ENCODE peak calls at places on chromosomes 11 and 22, in six cellular contexts. One of them, this sample, is unnamed.

GRCh38 chr11:75557649-75558494 is 4.2 kb upstream of the SERPINH1 start:
- DNase-seq in RWPE2: no peak
- DNase-seq in AG09319: peak
- DNase-seq in neural crest cell: no peak
- DNase-seq in fibroblast of lung: peak
- DNase-seq in lower leg skin: peak
- DNase-seq in this sample: no peak

GRCh38 chr11:105458071-105458470 is 151.8 kb upstream of the GRIA4 start:
- DNase-seq in RWPE2: no peak
- DNase-seq in AG09319: no peak
- DNase-seq in neural crest cell: no peak
- DNase-seq in fibroblast of lung: no peak
- DNase-seq in lower leg skin: no peak
- DNase-seq in this sample: no peak

GRCh38 chr11:132158091-132158490 is 787.7 kb downstream of the NTM start:
- DNase-seq in RWPE2: no peak
- DNase-seq in AG09319: no peak
- DNase-seq in neural crest cell: no peak
- DNase-seq in fibroblast of lung: peak
- DNase-seq in lower leg skin: no peak
- DNase-seq in this sample: no peak

GRCh38 chr22:44191036-44191454 is 10.3 kb downstream of the PARVG start:
- DNase-seq in RWPE2: no peak
- DNase-seq in AG09319: no peak
- DNase-seq in neural crest cell: no peak
- DNase-seq in fibroblast of lung: peak
- DNase-seq in lower leg skin: no peak
- DNase-seq in this sample: peak

GRCh38 chr11:36210529-36210928 is 78.7 kb downstream of the COMMD9 start:
- DNase-seq in RWPE2: no peak
- DNase-seq in AG09319: no peak
- DNase-seq in neural crest cell: no peak
- DNase-seq in fibroblast of lung: no peak
- DNase-seq in lower leg skin: no peak
- DNase-seq in this sample: no peak

GRCh38 chr11:119251114-119251513 is 45.0 kb downstream of the CBL start:
- DNase-seq in RWPE2: no peak
- DNase-seq in AG09319: no peak
- DNase-seq in neural crest cell: no peak
- DNase-seq in fibroblast of lung: no peak
- DNase-seq in lower leg skin: no peak
- DNase-seq in this sample: no peak

GRCh38 chr11:126592496-126593410 is 237.3 kb downstream of the ST3GAL4 start:
- DNase-seq in RWPE2: no peak
- DNase-seq in AG09319: no peak
- DNase-seq in neural crest cell: no peak
- DNase-seq in fibroblast of lung: no peak
- DNase-seq in lower leg skin: no peak
- DNase-seq in this sample: no peak

GRCh38 chr11:69355346-69355940 is 61.5 kb downstream of the MYEOV start:
- DNase-seq in RWPE2: no peak
- DNase-seq in AG09319: no peak
- DNase-seq in neural crest cell: no peak
- DNase-seq in fibroblast of lung: no peak
- DNase-seq in lower leg skin: peak
- DNase-seq in this sample: no peak

GRCh38 chr11:19906126-19906525 is 193.5 kb downstream of the NAV2 start:
- DNase-seq in RWPE2: no peak
- DNase-seq in AG09319: no peak
- DNase-seq in neural crest cell: no peak
- DNase-seq in fibroblast of lung: no peak
- DNase-seq in lower leg skin: no peak
- DNase-seq in this sample: no peak

GRCh38 chr22:46674367-46674781 is 54.2 kb downstream of the GRAMD4 start:
- DNase-seq in RWPE2: no peak
- DNase-seq in AG09319: no peak
- DNase-seq in neural crest cell: no peak
- DNase-seq in fibroblast of lung: no peak
- DNase-seq in lower leg skin: peak
- DNase-seq in this sample: peak

GRCh38 chr22:17121235-17122195 is at the start of gene TMEM121B:
- DNase-seq in RWPE2: no peak
- DNase-seq in AG09319: peak
- DNase-seq in neural crest cell: peak
- DNase-seq in fibroblast of lung: peak
- DNase-seq in lower leg skin: peak
- DNase-seq in this sample: peak

GRCh38 chr11:20278727-20279126 is 84.8 kb upstream of the HTATIP2 start:
- DNase-seq in RWPE2: no peak
- DNase-seq in AG09319: no peak
- DNase-seq in neural crest cell: no peak
- DNase-seq in fibroblast of lung: no peak
- DNase-seq in lower leg skin: no peak
- DNase-seq in this sample: no peak

GRCh38 chr22:49765951-49766350 is 61.7 kb downstream of the BRD1 start:
- DNase-seq in RWPE2: peak
- DNase-seq in AG09319: no peak
- DNase-seq in neural crest cell: no peak
- DNase-seq in fibroblast of lung: no peak
- DNase-seq in lower leg skin: no peak
- DNase-seq in this sample: peak

GRCh38 chr22:44703269-44703870 is 1.4 kb downstream of the PRR5 start:
- DNase-seq in RWPE2: no peak
- DNase-seq in AG09319: no peak
- DNase-seq in neural crest cell: no peak
- DNase-seq in fibroblast of lung: no peak
- DNase-seq in lower leg skin: no peak
- DNase-seq in this sample: no peak

GRCh38 chr22:44090571-44090905 is 66.4 kb downstream of the PARVB start:
- DNase-seq in RWPE2: peak
- DNase-seq in AG09319: no peak
- DNase-seq in neural crest cell: no peak
- DNase-seq in fibroblast of lung: no peak
- DNase-seq in lower leg skin: no peak
- DNase-seq in this sample: no peak

GRCh38 chr11:120130176-120130980 is 7.5 kb downstream of the TRIM29 start:
- DNase-seq in RWPE2: peak
- DNase-seq in AG09319: no peak
- DNase-seq in neural crest cell: no peak
- DNase-seq in fibroblast of lung: no peak
- DNase-seq in lower leg skin: no peak
- DNase-seq in this sample: peak

GRCh38 chr11:12838463-12839120 is 164.4 kb downstream of the TEAD1 start:
- DNase-seq in RWPE2: no peak
- DNase-seq in AG09319: no peak
- DNase-seq in neural crest cell: no peak
- DNase-seq in fibroblast of lung: peak
- DNase-seq in lower leg skin: peak
- DNase-seq in this sample: no peak

DNA sequence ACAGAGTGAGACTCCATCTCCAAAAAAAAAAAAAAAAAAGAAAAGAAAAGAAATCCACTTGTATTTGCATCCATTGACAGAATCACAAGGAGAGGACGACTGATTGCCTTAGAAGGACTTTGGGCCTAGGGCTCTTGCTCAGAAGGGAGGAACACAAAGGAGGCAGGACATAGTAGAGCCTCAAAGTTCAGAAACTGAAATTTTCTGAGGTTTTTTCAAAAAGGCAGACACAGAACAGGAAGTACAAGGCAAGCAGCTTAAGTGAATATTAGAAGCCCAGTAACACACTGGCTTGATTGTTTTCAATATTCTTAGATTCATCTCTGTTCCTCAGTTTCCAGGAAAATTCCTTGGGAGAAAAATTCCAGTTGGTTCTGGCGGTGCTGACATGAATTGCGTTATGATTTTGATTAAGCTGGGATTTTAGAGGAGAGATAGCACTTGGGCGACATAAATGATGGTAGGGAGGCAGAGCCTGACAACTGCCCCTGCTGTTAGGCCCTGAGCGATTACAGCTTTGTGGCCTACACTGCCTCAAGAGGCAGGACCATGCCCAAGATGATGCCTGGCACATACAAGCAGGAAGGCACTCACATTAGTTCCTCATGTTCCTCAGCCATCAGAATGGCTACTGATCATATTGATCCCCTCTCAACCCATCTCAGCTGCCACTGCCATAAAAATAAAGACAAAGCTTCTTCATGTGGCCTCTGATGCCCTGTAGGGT is 15.3 kb downstream of the CLPB start:
- DNase-seq in RWPE2: no peak
- DNase-seq in AG09319: no peak
- DNase-seq in neural crest cell: no peak
- DNase-seq in fibroblast of lung: no peak
- DNase-seq in lower leg skin: no peak
- DNase-seq in this sample: no peak
- TF ChIP-seq CTCF in RWPE2: no peak
- TF ChIP-seq CTCF in AG09319: no peak
- TF ChIP-seq CTCF in neural crest cell: no peak
- TF ChIP-seq CTCF in fibroblast of lung: no peak
- TF ChIP-seq CTCF in lower leg skin: no peak
- TF ChIP-seq CTCF in this sample: no peak

GRCh38 chr11:1139441-1140066 is 18.2 kb upstream of the MUC5AC start:
- DNase-seq in RWPE2: no peak
- DNase-seq in AG09319: no peak
- DNase-seq in neural crest cell: no peak
- DNase-seq in fibroblast of lung: peak
- DNase-seq in lower leg skin: no peak
- DNase-seq in this sample: no peak
- TF ChIP-seq CTCF in RWPE2: no peak
- TF ChIP-seq CTCF in AG09319: no peak
- TF ChIP-seq CTCF in neural crest cell: no peak
- TF ChIP-seq CTCF in fibroblast of lung: no peak
- TF ChIP-seq CTCF in lower leg skin: no peak
- TF ChIP-seq CTCF in this sample: no peak

DNA sequence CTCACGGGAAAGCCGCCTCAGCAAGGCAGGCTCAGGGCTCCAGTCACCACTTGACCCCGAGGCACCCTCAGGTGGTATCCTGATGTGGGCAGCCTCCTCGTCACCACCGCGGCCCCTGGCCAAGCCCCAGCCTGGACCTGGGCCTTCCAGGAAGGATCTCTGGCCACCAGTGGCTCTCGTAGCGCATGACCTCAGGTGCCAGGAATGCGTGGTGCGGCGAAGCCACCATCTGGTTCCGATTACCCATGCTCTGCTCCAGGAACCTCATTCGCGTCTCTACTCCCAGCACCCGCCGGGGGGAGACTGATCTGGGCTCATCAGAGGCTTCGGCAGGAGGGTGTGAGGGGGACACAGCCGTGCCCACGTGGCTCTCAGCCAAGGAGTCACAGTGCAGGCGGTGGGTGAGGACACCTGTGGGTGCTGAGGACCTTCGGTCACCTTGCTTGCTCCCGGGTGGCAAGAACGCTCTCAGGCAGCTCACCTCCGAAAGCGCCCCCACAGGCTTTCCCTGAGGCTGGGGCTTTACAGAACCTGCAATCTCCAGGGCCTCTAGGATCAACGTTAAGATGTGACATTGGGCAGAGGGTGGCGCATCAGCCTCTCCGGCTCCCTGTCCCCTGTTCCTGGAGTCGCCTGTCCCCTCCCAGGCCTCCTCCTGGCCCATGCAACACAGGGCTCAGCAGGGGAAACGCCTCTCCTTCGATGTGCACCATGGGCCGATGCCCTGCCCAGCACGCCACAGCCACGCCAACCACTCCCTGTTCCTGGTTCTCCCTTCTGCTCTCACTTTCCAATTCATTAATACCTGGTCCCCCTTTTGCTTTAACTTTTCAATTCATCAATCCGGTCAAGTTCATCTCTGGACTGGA is 39.0 kb downstream of the TBX1 start:
- DNase-seq in RWPE2: peak
- DNase-seq in AG09319: peak
- DNase-seq in neural crest cell: no peak
- DNase-seq in fibroblast of lung: peak
- DNase-seq in lower leg skin: no peak
- DNase-seq in this sample: no peak
- TF ChIP-seq CTCF in RWPE2: no peak
- TF ChIP-seq CTCF in AG09319: peak
- TF ChIP-seq CTCF in neural crest cell: no peak
- TF ChIP-seq CTCF in fibroblast of lung: no peak
- TF ChIP-seq CTCF in lower leg skin: no peak
- TF ChIP-seq CTCF in this sample: no peak

DNA sequence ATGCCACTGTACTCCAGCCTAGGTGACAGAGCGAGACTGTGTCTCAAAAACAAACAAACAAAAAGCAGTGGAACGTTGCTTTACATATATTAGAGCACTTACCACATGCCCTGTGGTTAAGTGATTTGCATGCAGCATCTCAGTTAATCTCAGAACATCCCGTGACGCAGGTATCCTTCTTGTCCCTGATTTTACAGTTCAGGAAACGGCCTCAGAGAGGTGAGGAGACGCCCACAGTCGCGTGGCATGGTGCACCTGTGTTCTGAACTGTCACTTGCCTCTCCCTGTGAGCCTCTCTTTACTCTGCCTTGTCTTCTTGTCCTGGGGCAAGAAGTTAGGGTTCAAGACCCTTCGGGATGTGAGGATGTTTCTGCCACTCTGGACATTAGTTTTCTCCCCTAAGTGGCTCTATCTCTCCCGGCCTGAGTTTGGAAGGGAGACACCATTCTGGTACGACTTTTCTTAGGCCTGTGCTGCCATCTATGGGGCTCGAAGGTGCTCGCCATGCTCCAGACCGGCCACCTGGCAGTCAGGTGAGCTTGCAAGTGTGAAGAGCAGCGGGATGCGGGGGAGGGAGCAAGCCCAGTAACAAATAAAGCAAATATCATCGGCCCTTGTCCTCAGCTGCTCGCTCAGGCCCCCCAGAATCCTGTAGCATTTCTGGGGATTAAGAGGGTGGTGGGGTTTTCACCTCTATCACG is 25.6 kb downstream of the YWHAH start:
- DNase-seq in RWPE2: peak
- DNase-seq in AG09319: peak
- DNase-seq in neural crest cell: peak
- DNase-seq in fibroblast of lung: peak
- DNase-seq in lower leg skin: peak
- DNase-seq in this sample: no peak
- TF ChIP-seq CTCF in RWPE2: no peak
- TF ChIP-seq CTCF in AG09319: peak
- TF ChIP-seq CTCF in neural crest cell: peak
- TF ChIP-seq CTCF in fibroblast of lung: peak
- TF ChIP-seq CTCF in lower leg skin: no peak
- TF ChIP-seq CTCF in this sample: no peak

GRCh38 chr11:117950320-117950719 is 21.1 kb upstream of the TMPRSS13 start:
- DNase-seq in RWPE2: no peak
- DNase-seq in AG09319: no peak
- DNase-seq in neural crest cell: no peak
- DNase-seq in fibroblast of lung: no peak
- DNase-seq in lower leg skin: no peak
- DNase-seq in this sample: no peak
- TF ChIP-seq CTCF in RWPE2: peak
- TF ChIP-seq CTCF in AG09319: no peak
- TF ChIP-seq CTCF in neural crest cell: peak
- TF ChIP-seq CTCF in fibroblast of lung: peak
- TF ChIP-seq CTCF in lower leg skin: no peak
- TF ChIP-seq CTCF in this sample: peak